ENCODE peak calls at places on chromosomes 12 and 14, in ten cellular contexts. W is Peyer's patch; Z is CD8-positive, alpha-beta memory T cell; F is PC-3; L is aorta; D is OCI-LY7; G is colonic mucosa; J is psoas muscle; U is transverse colon; O is sigmoid colon. N is an unnamed sample. For H3K9me3 and H3K4me1, the result is how much of the 10 kb centered on the place peaks cover.

GRCh38 chr14:56073783-56074182 is 44.4 kb upstream of the PELI2 start:
- DNase-seq in D (no peak), L (no peak), O (no peak), F (no peak), G (no peak), J (no peak), W (no peak), U (no peak), Z (no peak), N (no peak)

GRCh38 chr12:50060120-50060468 is 2.7 kb downstream of the ASIC1 start:
- DNase-seq in F (no peak), G (no peak), L (no peak), Z (no peak), J (no peak), D (no peak), U (no peak), W (no peak), O (no peak), N (no peak)

GRCh38 chr12:111298583-111299436 is 70.1 kb downstream of the PHETA1 start:
- DNase-seq in W (peak), Z (peak), D (peak), F (peak), U (peak), G (peak), J (peak), L (no peak), O (no peak), N (no peak)

GRCh38 chr14:20782280-20782890 is 1.3 kb downstream of the RNASE6 start:
- DNase-seq in F (peak), L (no peak), W (peak), Z (peak), G (peak), D (peak), U (no peak), O (no peak), J (no peak), N (no peak)

GRCh38 chr12:46383654-46384450 is 11.3 kb upstream of the SLC38A2 start:
- DNase-seq in Z (peak), W (peak), O (peak), D (peak), J (peak), G (peak), U (peak), F (peak), L (peak), N (no peak)

GRCh38 chr12:43832506-43833168 is 3.2 kb upstream of the TMEM117 start:
- DNase-seq in L (no peak), W (no peak), G (no peak), Z (peak), U (no peak), J (no peak), O (no peak), F (no peak), D (no peak), N (no peak)

GRCh38 chr14:93744176-93744575 is 44.1 kb downstream of the PRIMA1 start:
- DNase-seq in J (peak), G (no peak), D (no peak), O (no peak), W (no peak), F (no peak), U (no peak), Z (no peak), L (no peak), N (no peak)

GRCh38 chr12:68760806-68761441 is 14.9 kb downstream of the SLC35E3 start:
- DNase-seq in U (no peak), F (no peak), J (no peak), W (no peak), Z (no peak), G (no peak), D (no peak), L (no peak), O (no peak), N (no peak)

GRCh38 chr12:14989790-14990189 is 16.9 kb downstream of the PDE6H start:
- DNase-seq in Z (no peak), U (no peak), G (no peak), W (no peak), J (no peak), O (no peak), F (no peak), D (peak), L (no peak), N (no peak)

GRCh38 chr14:63893701-63894458 is 41.1 kb downstream of the SYNE2 start:
- DNase-seq in F (no peak), D (no peak), O (peak), W (peak), L (peak), J (peak), Z (no peak), U (peak), G (no peak), N (no peak)

GRCh38 chr12:109196332-109196731 is 79.9 kb downstream of the ACACB start:
- DNase-seq in Z (no peak), D (no peak), J (no peak), L (no peak), U (no peak), W (no peak), F (no peak), G (no peak), O (no peak), N (no peak)

GRCh38 chr12:4800555-4800954 is 80.4 kb downstream of the GALNT8 start:
- DNase-seq in G (no peak), L (no peak), O (no peak), F (no peak), W (no peak), U (no peak), J (no peak), D (no peak), Z (no peak), N (no peak)

GRCh38 chr12:127280393-127281275 is 986.3 kb upstream of the TMEM132C start:
- DNase-seq in D (peak), W (peak), G (peak), O (no peak), U (peak), Z (peak), J (peak), F (no peak), L (peak), N (no peak)

GRCh38 chr12:100163416-100164152 is 20.9 kb upstream of the BLTP3B start:
- DNase-seq in U (peak), Z (peak), W (peak), J (peak), F (peak), G (peak), O (peak), D (no peak), L (peak), N (no peak)

GRCh38 chr12:87317302-87317701 is 711.9 kb downstream of the C12orf50 start:
- DNase-seq in J (no peak), W (no peak), L (no peak), O (no peak), U (no peak), Z (no peak), G (no peak), D (no peak), F (peak), N (no peak)

GRCh38 chr14:50756300-50756699 is 74.7 kb downstream of the NIN start:
- DNase-seq in W (peak), U (no peak), O (no peak), Z (no peak), J (no peak), L (no peak), F (no peak), G (no peak), D (peak), N (no peak)

GRCh38 chr12:115709410-115710065 is 568.0 kb downstream of the MED13L start:
- DNase-seq in U (peak), O (no peak), J (peak), D (no peak), F (no peak), G (no peak), Z (no peak), L (peak), W (no peak), N (no peak)

GRCh38 chr12:123187637-123188036 is 36.7 kb upstream of the PITPNM2 start:
- DNase-seq in F (no peak), G (no peak), J (no peak), L (no peak), D (no peak), O (no peak), U (no peak), Z (no peak), W (no peak), N (no peak)

GRCh38 chr12:64088431-64089349 is 133.4 kb downstream of the KICS2 start:
- DNase-seq in F (peak), D (no peak), L (peak), G (peak), J (no peak), O (peak), Z (no peak), U (peak), W (peak), N (peak)

GRCh38 chr12:70692681-70693288 is 55.6 kb upstream of the PTPRB start:
- DNase-seq in J (no peak), Z (no peak), L (no peak), D (peak), G (no peak), O (no peak), U (no peak), F (peak), W (no peak), N (no peak)

GRCh38 chr14:22268875-22269274 is 320.1 kb downstream of the DAD1 start:
- DNase-seq in F (peak), W (no peak), D (no peak), U (no peak), L (no peak), O (no peak), J (no peak), Z (peak), G (no peak), N (no peak)

GRCh38 chr14:105155681-105156413 is 12.7 kb downstream of the JAG2 start:
- DNase-seq in F (no peak), D (no peak), U (no peak), G (no peak), W (no peak), J (peak), L (no peak), Z (no peak), O (no peak), N (no peak)

GRCh38 chr12:88870000-88870737 is 289.9 kb upstream of the KITLG start:
- DNase-seq in G (no peak), O (no peak), L (no peak), W (no peak), J (no peak), U (no peak), Z (no peak), F (no peak), D (no peak), N (no peak)

GRCh38 chr12:87756111-87756510 is 273.1 kb downstream of the C12orf50 start:
- DNase-seq in U (no peak), F (peak), D (no peak), W (no peak), J (no peak), Z (no peak), L (no peak), O (no peak), G (no peak), N (no peak)

DNA sequence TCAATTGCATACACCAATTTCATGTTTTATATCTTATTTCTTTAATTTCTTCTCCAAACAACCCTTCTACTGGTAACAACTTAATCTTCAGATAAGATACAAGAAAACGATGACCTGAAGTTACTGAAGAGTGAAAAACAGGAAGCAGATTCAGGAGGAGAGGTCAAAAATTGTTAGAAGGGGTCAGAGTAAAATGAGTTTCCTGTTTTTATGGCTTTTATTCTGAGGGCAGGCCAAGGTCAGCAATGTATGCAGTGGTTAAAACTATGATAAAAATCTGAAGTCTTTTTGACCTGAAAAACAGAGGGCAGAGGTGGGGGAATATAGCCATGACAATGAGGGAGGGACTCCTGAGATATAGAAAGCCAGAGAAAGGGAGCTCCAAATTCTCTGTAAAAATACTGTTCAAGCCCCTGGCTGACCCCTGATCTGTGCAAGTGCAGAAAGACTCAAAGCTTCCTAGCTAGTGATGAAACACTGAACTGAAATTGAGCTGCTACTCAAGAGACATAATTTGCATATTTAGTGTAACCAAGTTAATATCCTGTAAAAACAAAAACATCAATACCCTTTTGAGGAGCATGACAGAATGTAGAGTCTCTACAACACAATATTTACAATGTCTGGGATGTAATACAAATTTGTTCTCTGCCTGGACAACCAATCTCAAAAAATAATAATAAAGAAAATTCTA is 514.3 kb upstream of the SEL1L start:
- DNase-seq in F (no peak), G (no peak), U (no peak), J (no peak), W (no peak), Z (no peak), O (no peak), D (no peak), L (no peak), N (no peak)
- H3K9me3 ChIP-seq in F (under half), G (under half), U (under half), J (under half), W (under half), Z (under half), O (under half), D (under half), L (under half), N (under half)

DNA sequence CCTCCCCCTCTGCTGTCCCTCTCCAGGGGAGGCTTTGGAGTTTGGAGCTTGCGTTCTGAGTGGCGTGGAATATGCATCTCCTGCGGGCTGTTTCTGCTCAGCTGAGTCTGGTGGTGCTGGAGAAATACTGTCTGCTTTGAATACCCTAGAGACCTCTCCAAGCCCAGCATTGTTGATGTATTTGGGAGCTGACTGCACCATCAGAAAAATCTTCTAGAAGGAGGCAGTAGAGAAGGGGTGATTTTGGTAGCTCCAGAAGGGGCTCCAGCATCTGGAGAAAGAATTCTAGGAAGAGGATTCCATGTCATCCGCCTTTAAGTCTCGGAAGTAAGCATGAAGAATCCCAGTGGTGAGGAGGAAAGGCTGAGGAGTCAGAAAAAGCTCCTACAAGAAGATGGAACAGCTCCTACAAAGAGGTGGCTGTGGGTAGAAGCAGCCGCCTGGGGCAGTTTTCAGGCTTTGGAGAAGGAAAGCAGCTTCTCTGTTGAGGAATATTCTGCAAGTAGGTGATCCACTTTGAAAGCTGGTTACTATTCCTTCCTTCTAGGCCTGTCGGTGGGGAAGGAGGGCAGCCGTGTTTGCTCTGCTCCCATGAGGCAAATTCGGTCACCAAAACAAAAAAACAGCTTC is 9.7 kb downstream of the MLXIP start:
- DNase-seq in J (no peak), O (no peak), D (no peak), Z (no peak), F (no peak), U (no peak), G (no peak), W (no peak), L (no peak), N (no peak)
- H3K4me1 ChIP-seq in J (half or more), O (under half), D (under half), Z (half or more), F (under half), U (half or more), G (under half), W (under half), L (under half), N (half or more)

GRCh38 chr14:82449926-82450325 is 916.3 kb upstream of the SEL1L start:
- DNase-seq in O (no peak), F (no peak), L (no peak), J (no peak), D (no peak), G (no peak), U (no peak), Z (no peak), W (no peak), N (no peak)

GRCh38 chr14:82447586-82447985 is 913.9 kb upstream of the SEL1L start:
- DNase-seq in J (no peak), L (no peak), U (no peak), W (no peak), D (no peak), G (no peak), F (no peak), O (no peak), Z (no peak), N (no peak)

GRCh38 chr14:82445810-82446575 is 912.3 kb upstream of the SEL1L start:
- DNase-seq in Z (no peak), O (no peak), G (no peak), J (no peak), L (no peak), U (no peak), W (no peak), D (no peak), F (no peak), N (no peak)

GRCh38 chr14:82451675-82452074 is 918.0 kb upstream of the SEL1L start:
- DNase-seq in W (no peak), U (no peak), G (no peak), L (no peak), F (no peak), Z (no peak), D (no peak), J (no peak), O (no peak), N (no peak)
- H3K9me3 ChIP-seq in W (under half), U (under half), G (under half), L (under half), F (under half), Z (under half), D (under half), J (under half), O (under half), N (under half)

GRCh38 chr12:104505095-104505819 is 48.5 kb downstream of the CHST11 start:
- DNase-seq in U (peak), L (no peak), F (no peak), J (no peak), Z (no peak), O (no peak), W (no peak), G (no peak), D (peak), N (no peak)
- H3K4me1 ChIP-seq in U (under half), L (under half), F (under half), J (under half), Z (half or more), O (under half), W (under half), G (under half), D (half or more), N (under half)

GRCh38 chr14:106879241-106879640 is 1352.9 kb downstream of the TMEM121 start:
- DNase-seq in Z (peak), L (peak), F (peak), D (peak), J (no peak), W (peak), O (no peak), U (peak), G (peak), N (no peak)
- H3K9me3 ChIP-seq in Z (under half), L (under half), F (under half), D (under half), J (under half), W (under half), O (under half), U (under half), G (under half), N (under half)

N was measured in Panc1.